ENCODE peak calls at places on chromosomes 12 and 14, in six cellular contexts. One of them, this sample, is unnamed.

GRCh38 chr14:104135121-104135903 is 3.1 kb upstream of the KIF26A start:
- DNase-seq in stimulated activated CD8-positive, alpha-beta memory T cell treated with anti-CD3 and anti-CD28 coated beads, Interleukin-12 subunit alpha, Interleukin-12 subunit beta, amount 100 ng/mL, for 1 hour: no peak
- DNase-seq in SK-MEL-5: peak; percentile 57
- DNase-seq in Calu3: peak; percentile 62
- DNase-seq in endothelial cell: peak; percentile 70
- DNase-seq in NCI-H1092 treated with DMSO at 0.1 percent for 48 hours: peak; percentile 10
- DNase-seq in this sample: no peak

GRCh38 chr14:21029917-21030316 is at the start of gene TPPP2:
- DNase-seq in NCI-H1092 treated with DMSO at 0.1 percent for 48 hours: no peak
- DNase-seq in SK-MEL-5: no peak
- DNase-seq in stimulated activated CD8-positive, alpha-beta memory T cell treated with anti-CD3 and anti-CD28 coated beads, Interleukin-12 subunit alpha, Interleukin-12 subunit beta, amount 100 ng/mL, for 1 hour: no peak
- DNase-seq in endothelial cell: no peak
- DNase-seq in Calu3: no peak
- DNase-seq in this sample: no peak

GRCh38 chr12:25997401-25997973 is 39.0 kb downstream of the RASSF8 start:
- DNase-seq in NCI-H1092 treated with DMSO at 0.1 percent for 48 hours: no peak
- DNase-seq in stimulated activated CD8-positive, alpha-beta memory T cell treated with anti-CD3 and anti-CD28 coated beads, Interleukin-12 subunit alpha, Interleukin-12 subunit beta, amount 100 ng/mL, for 1 hour: no peak
- DNase-seq in Calu3: no peak
- DNase-seq in SK-MEL-5: no peak
- DNase-seq in endothelial cell: no peak
- DNase-seq in this sample: no peak

GRCh38 chr14:104442611-104443390 is 136.8 kb upstream of the C14orf180 start:
- DNase-seq in stimulated activated CD8-positive, alpha-beta memory T cell treated with anti-CD3 and anti-CD28 coated beads, Interleukin-12 subunit alpha, Interleukin-12 subunit beta, amount 100 ng/mL, for 1 hour: no peak
- DNase-seq in Calu3: no peak
- DNase-seq in SK-MEL-5: no peak
- DNase-seq in endothelial cell: no peak
- DNase-seq in NCI-H1092 treated with DMSO at 0.1 percent for 48 hours: no peak
- DNase-seq in this sample: no peak

GRCh38 chr12:120227233-120228040 is 26.5 kb upstream of the RPLP0 start:
- DNase-seq in endothelial cell: no peak
- DNase-seq in SK-MEL-5: no peak
- DNase-seq in stimulated activated CD8-positive, alpha-beta memory T cell treated with anti-CD3 and anti-CD28 coated beads, Interleukin-12 subunit alpha, Interleukin-12 subunit beta, amount 100 ng/mL, for 1 hour: no peak
- DNase-seq in Calu3: no peak
- DNase-seq in NCI-H1092 treated with DMSO at 0.1 percent for 48 hours: no peak
- DNase-seq in this sample: no peak

GRCh38 chr12:751192-751827 is 1.1 kb upstream of the WNK1 start:
- DNase-seq in endothelial cell: peak; percentile 94
- DNase-seq in Calu3: peak; percentile 94
- DNase-seq in NCI-H1092 treated with DMSO at 0.1 percent for 48 hours: peak; percentile 99
- DNase-seq in stimulated activated CD8-positive, alpha-beta memory T cell treated with anti-CD3 and anti-CD28 coated beads, Interleukin-12 subunit alpha, Interleukin-12 subunit beta, amount 100 ng/mL, for 1 hour: peak; percentile 68
- DNase-seq in SK-MEL-5: peak; percentile 98
- DNase-seq in this sample: peak; percentile 83

GRCh38 chr12:96083020-96083489 is 47.7 kb upstream of the LTA4H start:
- DNase-seq in stimulated activated CD8-positive, alpha-beta memory T cell treated with anti-CD3 and anti-CD28 coated beads, Interleukin-12 subunit alpha, Interleukin-12 subunit beta, amount 100 ng/mL, for 1 hour: no peak
- DNase-seq in NCI-H1092 treated with DMSO at 0.1 percent for 48 hours: no peak
- DNase-seq in Calu3: peak; percentile 16
- DNase-seq in endothelial cell: no peak
- DNase-seq in SK-MEL-5: no peak
- DNase-seq in this sample: no peak

GRCh38 chr12:102441077-102441596 is 39.2 kb downstream of the IGF1 start:
- DNase-seq in SK-MEL-5: no peak
- DNase-seq in NCI-H1092 treated with DMSO at 0.1 percent for 48 hours: no peak
- DNase-seq in Calu3: no peak
- DNase-seq in endothelial cell: no peak
- DNase-seq in stimulated activated CD8-positive, alpha-beta memory T cell treated with anti-CD3 and anti-CD28 coated beads, Interleukin-12 subunit alpha, Interleukin-12 subunit beta, amount 100 ng/mL, for 1 hour: no peak
- DNase-seq in this sample: no peak

GRCh38 chr12:32901553-32901952 is 5.0 kb upstream of the PKP2 start:
- DNase-seq in Calu3: no peak
- DNase-seq in NCI-H1092 treated with DMSO at 0.1 percent for 48 hours: no peak
- DNase-seq in endothelial cell: no peak
- DNase-seq in SK-MEL-5: no peak
- DNase-seq in stimulated activated CD8-positive, alpha-beta memory T cell treated with anti-CD3 and anti-CD28 coated beads, Interleukin-12 subunit alpha, Interleukin-12 subunit beta, amount 100 ng/mL, for 1 hour: no peak
- DNase-seq in this sample: no peak

GRCh38 chr12:26239508-26240328 is 44.3 kb downstream of the SSPN start:
- DNase-seq in Calu3: peak; percentile 92
- DNase-seq in endothelial cell: no peak
- DNase-seq in stimulated activated CD8-positive, alpha-beta memory T cell treated with anti-CD3 and anti-CD28 coated beads, Interleukin-12 subunit alpha, Interleukin-12 subunit beta, amount 100 ng/mL, for 1 hour: no peak
- DNase-seq in SK-MEL-5: peak; percentile 89
- DNase-seq in NCI-H1092 treated with DMSO at 0.1 percent for 48 hours: no peak
- DNase-seq in this sample: no peak

GRCh38 chr14:80762829-80763228 is 178.7 kb downstream of the CEP128 start:
- DNase-seq in SK-MEL-5: no peak
- DNase-seq in endothelial cell: no peak
- DNase-seq in NCI-H1092 treated with DMSO at 0.1 percent for 48 hours: no peak
- DNase-seq in stimulated activated CD8-positive, alpha-beta memory T cell treated with anti-CD3 and anti-CD28 coated beads, Interleukin-12 subunit alpha, Interleukin-12 subunit beta, amount 100 ng/mL, for 1 hour: no peak
- DNase-seq in Calu3: no peak
- DNase-seq in this sample: no peak

GRCh38 chr12:51391047-51391837 is at the start of gene GALNT6:
- DNase-seq in SK-MEL-5: no peak
- DNase-seq in NCI-H1092 treated with DMSO at 0.1 percent for 48 hours: no peak
- DNase-seq in endothelial cell: peak; percentile 56
- DNase-seq in Calu3: peak; percentile 74
- DNase-seq in stimulated activated CD8-positive, alpha-beta memory T cell treated with anti-CD3 and anti-CD28 coated beads, Interleukin-12 subunit alpha, Interleukin-12 subunit beta, amount 100 ng/mL, for 1 hour: peak; percentile 49
- DNase-seq in this sample: peak; percentile 90

GRCh38 chr12:124392271-124392990 is 97.5 kb downstream of the RFLNA start:
- DNase-seq in stimulated activated CD8-positive, alpha-beta memory T cell treated with anti-CD3 and anti-CD28 coated beads, Interleukin-12 subunit alpha, Interleukin-12 subunit beta, amount 100 ng/mL, for 1 hour: no peak
- DNase-seq in SK-MEL-5: peak; percentile 48
- DNase-seq in Calu3: no peak
- DNase-seq in endothelial cell: peak; percentile 36
- DNase-seq in NCI-H1092 treated with DMSO at 0.1 percent for 48 hours: no peak
- DNase-seq in this sample: peak; percentile 61

GRCh38 chr14:63672417-63673180 is 30.9 kb upstream of the WDR89 start:
- DNase-seq in Calu3: peak; percentile 49
- DNase-seq in stimulated activated CD8-positive, alpha-beta memory T cell treated with anti-CD3 and anti-CD28 coated beads, Interleukin-12 subunit alpha, Interleukin-12 subunit beta, amount 100 ng/mL, for 1 hour: no peak
- DNase-seq in SK-MEL-5: no peak
- DNase-seq in NCI-H1092 treated with DMSO at 0.1 percent for 48 hours: peak; percentile 13
- DNase-seq in endothelial cell: no peak
- DNase-seq in this sample: no peak

GRCh38 chr12:27901959-27902358 is 70.6 kb downstream of the PTHLH start:
- DNase-seq in stimulated activated CD8-positive, alpha-beta memory T cell treated with anti-CD3 and anti-CD28 coated beads, Interleukin-12 subunit alpha, Interleukin-12 subunit beta, amount 100 ng/mL, for 1 hour: no peak
- DNase-seq in endothelial cell: no peak
- DNase-seq in SK-MEL-5: no peak
- DNase-seq in NCI-H1092 treated with DMSO at 0.1 percent for 48 hours: no peak
- DNase-seq in Calu3: no peak
- DNase-seq in this sample: no peak

GRCh38 chr14:62718629-62719028 is 326.6 kb downstream of the KCNH5 start:
- DNase-seq in Calu3: no peak
- DNase-seq in endothelial cell: no peak
- DNase-seq in SK-MEL-5: no peak
- DNase-seq in NCI-H1092 treated with DMSO at 0.1 percent for 48 hours: no peak
- DNase-seq in stimulated activated CD8-positive, alpha-beta memory T cell treated with anti-CD3 and anti-CD28 coated beads, Interleukin-12 subunit alpha, Interleukin-12 subunit beta, amount 100 ng/mL, for 1 hour: no peak
- DNase-seq in this sample: no peak

GRCh38 chr12:3973939-3974644 is 100.9 kb upstream of the PARP11 start:
- DNase-seq in Calu3: no peak
- DNase-seq in NCI-H1092 treated with DMSO at 0.1 percent for 48 hours: no peak
- DNase-seq in stimulated activated CD8-positive, alpha-beta memory T cell treated with anti-CD3 and anti-CD28 coated beads, Interleukin-12 subunit alpha, Interleukin-12 subunit beta, amount 100 ng/mL, for 1 hour: no peak
- DNase-seq in endothelial cell: no peak
- DNase-seq in SK-MEL-5: no peak
- DNase-seq in this sample: no peak

GRCh38 chr14:75928587-75929230 is 53.1 kb downstream of the TGFB3 start:
- DNase-seq in NCI-H1092 treated with DMSO at 0.1 percent for 48 hours: no peak
- DNase-seq in SK-MEL-5: peak; percentile 43
- DNase-seq in endothelial cell: no peak
- DNase-seq in stimulated activated CD8-positive, alpha-beta memory T cell treated with anti-CD3 and anti-CD28 coated beads, Interleukin-12 subunit alpha, Interleukin-12 subunit beta, amount 100 ng/mL, for 1 hour: no peak
- DNase-seq in Calu3: no peak
- DNase-seq in this sample: no peak

GRCh38 chr12:51921017-51921725 is 13.9 kb downstream of the ACVRL1 start:
- DNase-seq in NCI-H1092 treated with DMSO at 0.1 percent for 48 hours: peak; percentile 20
- DNase-seq in SK-MEL-5: no peak
- DNase-seq in stimulated activated CD8-positive, alpha-beta memory T cell treated with anti-CD3 and anti-CD28 coated beads, Interleukin-12 subunit alpha, Interleukin-12 subunit beta, amount 100 ng/mL, for 1 hour: no peak
- DNase-seq in endothelial cell: no peak
- DNase-seq in Calu3: no peak
- DNase-seq in this sample: no peak

GRCh38 chr12:108214046-108214445 is 85.0 kb downstream of the WSCD2 start:
- DNase-seq in NCI-H1092 treated with DMSO at 0.1 percent for 48 hours: no peak
- DNase-seq in stimulated activated CD8-positive, alpha-beta memory T cell treated with anti-CD3 and anti-CD28 coated beads, Interleukin-12 subunit alpha, Interleukin-12 subunit beta, amount 100 ng/mL, for 1 hour: no peak
- DNase-seq in SK-MEL-5: no peak
- DNase-seq in endothelial cell: no peak
- DNase-seq in Calu3: no peak
- DNase-seq in this sample: peak; percentile 27

GRCh38 chr14:77067632-77068514 is 30.2 kb upstream of the CIPC start:
- DNase-seq in NCI-H1092 treated with DMSO at 0.1 percent for 48 hours: peak; percentile 71
- DNase-seq in SK-MEL-5: peak; percentile 70
- DNase-seq in endothelial cell: peak; percentile 73
- DNase-seq in Calu3: peak; percentile 84
- DNase-seq in stimulated activated CD8-positive, alpha-beta memory T cell treated with anti-CD3 and anti-CD28 coated beads, Interleukin-12 subunit alpha, Interleukin-12 subunit beta, amount 100 ng/mL, for 1 hour: no peak
- DNase-seq in this sample: peak; percentile 58

GRCh38 chr14:105473677-105474477 is 744 bp upstream of the CRIP2 start:
- DNase-seq in endothelial cell: peak; percentile 97
- DNase-seq in stimulated activated CD8-positive, alpha-beta memory T cell treated with anti-CD3 and anti-CD28 coated beads, Interleukin-12 subunit alpha, Interleukin-12 subunit beta, amount 100 ng/mL, for 1 hour: peak; percentile 55
- DNase-seq in Calu3: peak; percentile 94
- DNase-seq in SK-MEL-5: peak; percentile 55
- DNase-seq in NCI-H1092 treated with DMSO at 0.1 percent for 48 hours: peak; percentile 86
- DNase-seq in this sample: peak; percentile 81

GRCh38 chr12:92144631-92145480 is 790 bp downstream of the BTG1 start:
- DNase-seq in Calu3: peak; percentile 63
- DNase-seq in NCI-H1092 treated with DMSO at 0.1 percent for 48 hours: peak; percentile 55
- DNase-seq in SK-MEL-5: peak; percentile 33
- DNase-seq in endothelial cell: peak; percentile 49
- DNase-seq in stimulated activated CD8-positive, alpha-beta memory T cell treated with anti-CD3 and anti-CD28 coated beads, Interleukin-12 subunit alpha, Interleukin-12 subunit beta, amount 100 ng/mL, for 1 hour: peak; percentile 29
- DNase-seq in this sample: no peak

GRCh38 chr12:51522696-51523095 is 68.3 kb upstream of the SCN8A start:
- DNase-seq in stimulated activated CD8-positive, alpha-beta memory T cell treated with anti-CD3 and anti-CD28 coated beads, Interleukin-12 subunit alpha, Interleukin-12 subunit beta, amount 100 ng/mL, for 1 hour: no peak
- DNase-seq in endothelial cell: no peak
- DNase-seq in NCI-H1092 treated with DMSO at 0.1 percent for 48 hours: no peak
- DNase-seq in SK-MEL-5: no peak
- DNase-seq in Calu3: no peak
- DNase-seq in this sample: no peak

GRCh38 chr14:89640141-89640540 is 223.1 kb upstream of the FOXN3 start:
- DNase-seq in NCI-H1092 treated with DMSO at 0.1 percent for 48 hours: no peak
- DNase-seq in endothelial cell: no peak
- DNase-seq in Calu3: no peak
- DNase-seq in stimulated activated CD8-positive, alpha-beta memory T cell treated with anti-CD3 and anti-CD28 coated beads, Interleukin-12 subunit alpha, Interleukin-12 subunit beta, amount 100 ng/mL, for 1 hour: no peak
- DNase-seq in SK-MEL-5: no peak
- DNase-seq in this sample: no peak